ENCODE peak calls at places on chromosomes 12 and 14, in six cellular contexts. R is MM.1S, S is HCT116, L is neural progenitor cell, O is OCI-LY7, A is hepatocyte. H is an unnamed sample.

GRCh38 chr12:4025420-4026358 is 152.5 kb upstream of the PARP11 start:
- DNase-seq in R (no peak), A (no peak), O (no peak), S (no peak), L (peak; percentile 66), H (no peak)

GRCh38 chr12:28497889-28498411 is 307.7 kb downstream of the CCDC91 start:
- DNase-seq in A (no peak), R (peak; percentile 26), S (peak; percentile 7), L (no peak), O (no peak), H (peak; percentile 49)

GRCh38 chr12:13000616-13000934 is 510 bp upstream of the HEBP1 start:
- DNase-seq in A (no peak), R (no peak), S (peak; percentile 7), L (peak; percentile 79), O (no peak), H (peak; percentile 67)

GRCh38 chr12:32605326-32606095 is 73.6 kb upstream of the DNM1L start:
- DNase-seq in S (no peak), O (no peak), R (no peak), A (peak; percentile 13), L (no peak), H (no peak)

GRCh38 chr14:68173227-68173972 is 353.8 kb downstream of the RAD51B start:
- DNase-seq in A (no peak), S (no peak), R (no peak), L (no peak), O (no peak), H (peak; percentile 54)

GRCh38 chr12:110367209-110367864 is 36.2 kb downstream of the ANAPC7 start:
- DNase-seq in S (no peak), R (no peak), O (peak; percentile 33), L (peak; percentile 13), A (peak; percentile 30), H (no peak)

GRCh38 chr12:116881867-116882507 is 746 bp upstream of the HRK start:
- DNase-seq in R (no peak), O (peak; percentile 37), A (no peak), L (peak; percentile 25), S (no peak), H (no peak)

GRCh38 chr12:40405419-40405818 is 180.6 kb downstream of the LRRK2 start:
- DNase-seq in R (no peak), S (no peak), L (peak; percentile 1), O (no peak), A (no peak), H (no peak)

GRCh38 chr12:114668151-114668891 is 15.7 kb downstream of the TBX3 start:
- DNase-seq in S (peak; percentile 61), L (peak; percentile 91), O (no peak), A (peak; percentile 96), R (peak; percentile 47), H (peak; percentile 96)

GRCh38 chr14:68816183-68816942 is 23.5 kb upstream of the ZFP36L1 start:
- DNase-seq in R (peak; percentile 76), O (peak; percentile 95), A (peak; percentile 96), S (no peak), L (peak; percentile 95), H (peak; percentile 97)

GRCh38 chr14:94936901-94937321 is 167.0 kb upstream of the GSC start:
- DNase-seq in O (no peak), S (no peak), A (peak; percentile 12), L (no peak), R (no peak), H (no peak)

GRCh38 chr14:102320033-102320660 is 601 bp downstream of the ZNF839 start:
- DNase-seq in L (peak; percentile 62), A (peak; percentile 63), O (peak; percentile 57), R (peak; percentile 14), S (no peak), H (peak; percentile 88)

GRCh38 chr14:38207830-38208815 is at the start of gene SSTR1:
- DNase-seq in A (peak; percentile 84), S (no peak), L (peak; percentile 44), O (no peak), R (no peak), H (peak; percentile 56)

GRCh38 chr12:57192920-57193319 is 23.7 kb upstream of the NXPH4 start:
- DNase-seq in R (no peak), L (no peak), A (no peak), S (no peak), O (no peak), H (no peak)

GRCh38 chr12:2902287-2902880 is 11.7 kb downstream of the TULP3 start:
- DNase-seq in R (no peak), S (no peak), O (no peak), L (no peak), A (peak; percentile 13), H (peak; percentile 4)

GRCh38 chr14:103141117-103141796 is 18.0 kb downstream of the TNFAIP2 start:
- DNase-seq in S (peak; percentile 73), O (peak; percentile 91), A (peak; percentile 46), L (peak; percentile 73), R (peak; percentile 45), H (peak; percentile 60)

GRCh38 chr14:77204457-77204796 is 22.8 kb downstream of the TMEM63C start:
- DNase-seq in O (no peak), S (no peak), A (peak; percentile 49), L (no peak), R (no peak), H (no peak)

GRCh38 chr12:14937014-14937413 is 1.3 kb downstream of the ERP27 start:
- DNase-seq in L (no peak), O (no peak), S (no peak), A (no peak), R (no peak), H (no peak)

GRCh38 chr14:97848351-97848980 is 1051.3 kb downstream of the VRK1 start:
- DNase-seq in R (no peak), L (peak; percentile 78), A (peak; percentile 48), S (no peak), O (no peak), H (no peak)

GRCh38 chr12:122031342-122032216 is 9.9 kb downstream of the BCL7A start:
- DNase-seq in S (no peak), A (peak; percentile 34), O (peak; percentile 49), L (peak; percentile 65), R (peak; percentile 12), H (peak; percentile 58)
- TF ChIP-seq EZH2phosphoT487 in S (no peak), A (no peak), O (no peak), L (no peak), R (no peak), H (no peak)

GRCh38 chr12:131861261-131862083 is 33.0 kb upstream of the ULK1 start:
- DNase-seq in A (no peak), S (no peak), R (no peak), L (no peak), O (no peak), H (no peak)

GRCh38 chr12:131862994-131863710 is 31.3 kb upstream of the ULK1 start:
- DNase-seq in S (no peak), R (no peak), L (peak; percentile 61), O (no peak), A (no peak), H (peak; percentile 72)

GRCh38 chr12:131863711-131864396 is 30.6 kb upstream of the ULK1 start:
- DNase-seq in O (no peak), R (no peak), L (no peak), S (no peak), A (no peak), H (no peak)

GRCh38 chr12:131862084-131862441 is 32.4 kb upstream of the ULK1 start:
- DNase-seq in A (no peak), O (no peak), S (no peak), R (no peak), L (no peak), H (no peak)

GRCh38 chr12:131862600-131862993 is 31.8 kb upstream of the ULK1 start:
- DNase-seq in A (no peak), S (no peak), O (no peak), L (no peak), R (no peak), H (no peak)
- H3K4me3 ChIP-seq in A (no peak overlapping the region), S (no peak overlapping the region), O (no peak overlapping the region), L (no peak overlapping the region), R (no peak overlapping the region), H (no peak overlapping the region)

GRCh38 chr12:104600790-104601739 is 144.3 kb downstream of the CHST11 start:
- DNase-seq in A (no peak), S (no peak), L (no peak), O (no peak), R (no peak), H (no peak)

GRCh38 chr12:104598342-104599271 is 141.9 kb downstream of the CHST11 start:
- DNase-seq in O (no peak), L (no peak), R (no peak), S (no peak), A (no peak), H (no peak)

GRCh38 chr12:104599272-104599984 is 142.7 kb downstream of the CHST11 start:
- DNase-seq in R (no peak), O (no peak), S (no peak), A (no peak), L (no peak), H (no peak)

GRCh38 chr12:104602426-104602825 is 145.7 kb downstream of the CHST11 start:
- DNase-seq in R (no peak), A (no peak), O (peak; percentile 36), L (peak; percentile 32), S (no peak), H (peak; percentile 30)

GRCh38 chr12:104599985-104600712 is 143.4 kb downstream of the CHST11 start:
- DNase-seq in R (no peak), L (no peak), O (no peak), S (no peak), A (no peak), H (no peak)
- H3K4me1 ChIP-seq in R (peaks cover 7% of the 10 kb centered on the region), L (peaks cover 15% of the 10 kb centered on the region), O (peaks cover 79% of the 10 kb centered on the region), S (peaks cover 78% of the 10 kb centered on the region), A (peaks cover 15% of the 10 kb centered on the region), H (peaks cover 42% of the 10 kb centered on the region)

GRCh38 chr14:96287856-96288255 is 31.8 kb downstream of the BDKRB1 start:
- DNase-seq in A (no peak), L (no peak), S (no peak), O (no peak), R (no peak), H (no peak)

GRCh38 chr14:96286251-96286650 is 30.2 kb downstream of the BDKRB1 start:
- DNase-seq in L (no peak), S (no peak), O (no peak), R (no peak), A (no peak), H (no peak)

GRCh38 chr14:96284008-96284407 is 28.0 kb downstream of the BDKRB1 start:
- DNase-seq in L (no peak), R (no peak), S (no peak), O (no peak), A (no peak), H (no peak)

GRCh38 chr14:96284430-96284829 is 28.4 kb downstream of the BDKRB1 start:
- DNase-seq in S (no peak), O (no peak), A (no peak), L (no peak), R (no peak), H (no peak)

GRCh38 chr14:96285667-96286066 is 29.7 kb downstream of the BDKRB1 start:
- DNase-seq in A (peak; percentile 62), S (no peak), O (no peak), R (no peak), L (no peak), H (no peak)
- TF ChIP-seq EZH2phosphoT487 in A (no peak), S (no peak), O (no peak), R (no peak), L (no peak), H (no peak)

GRCh38 chr12:123805119-123805518 is 43.0 kb downstream of the DNAH10 start:
- DNase-seq in A (no peak), O (no peak), L (no peak), R (no peak), S (no peak), H (no peak)
- H3K4me3 ChIP-seq in A (no peak overlapping the region), O (no peak overlapping the region), L (no peak overlapping the region), R (no peak overlapping the region), S (no peak overlapping the region), H (no peak overlapping the region)

H was measured in GM23248.